ENCODE peak calls at places on chromosomes 7 and 10, in nine cellular contexts. T is AG09309, Q is adrenal gland, P is foreskin fibroblast, R is epithelial cell of esophagus, E is brain microvascular endothelial cell, S is fibroblast of pulmonary artery, U is stomach, L is cardiac fibroblast. X is an unnamed sample.

GRCh38 chr10:34795334-34795733 is 19.8 kb downstream of the PARD3 start:
- DNase-seq in T (no peak), P (no peak), R (no peak), L (no peak), S (no peak), U (no peak), Q (no peak), E (no peak), X (no peak)

GRCh38 chr7:73533742-73534141 is 11.6 kb upstream of the BAZ1B start:
- DNase-seq in L (no peak), E (no peak), Q (no peak), U (no peak), R (no peak), S (no peak), T (no peak), P (peak), X (no peak)

GRCh38 chr10:26211781-26212444 is 4.7 kb upstream of the GAD2 start:
- DNase-seq in L (no peak), R (no peak), S (no peak), E (no peak), U (no peak), P (no peak), Q (no peak), T (no peak), X (no peak)

GRCh38 chr10:75772153-75772887 is 340.9 kb downstream of the LRMDA start:
- DNase-seq in R (no peak), S (no peak), L (peak), T (no peak), P (peak), U (no peak), Q (no peak), E (no peak), X (peak)

GRCh38 chr10:122301055-122301810 is 30.1 kb downstream of the BTBD16 start:
- DNase-seq in E (peak), L (peak), Q (no peak), U (no peak), T (peak), S (peak), R (peak), P (no peak), X (peak)

GRCh38 chr7:22093003-22093402 is 147.3 kb upstream of the CDCA7L start:
- DNase-seq in R (no peak), Q (no peak), E (peak), T (no peak), U (no peak), L (peak), P (peak), S (peak), X (peak)

GRCh38 chr7:376306-376969 is 86.5 kb downstream of the FOXL3 start:
- DNase-seq in S (no peak), R (peak), T (no peak), P (no peak), U (peak), Q (no peak), E (no peak), L (no peak), X (no peak)

GRCh38 chr10:124658591-124659240 is 85.5 kb downstream of the FAM53B start:
- DNase-seq in P (no peak), R (no peak), T (no peak), L (no peak), E (no peak), Q (no peak), S (no peak), U (no peak), X (no peak)

GRCh38 chr10:96863922-96864543 is 31.9 kb downstream of the LCOR start:
- DNase-seq in E (no peak), S (peak), R (peak), L (peak), P (peak), U (no peak), Q (no peak), T (no peak), X (peak)

GRCh38 chr7:17152698-17153097 is 145.8 kb upstream of the AHR start:
- DNase-seq in T (no peak), R (no peak), U (no peak), E (no peak), P (no peak), L (no peak), Q (no peak), S (no peak), X (no peak)

GRCh38 chr10:60735244-60735643 is 43.0 kb upstream of the CDK1 start:
- DNase-seq in P (no peak), U (no peak), E (no peak), L (no peak), Q (no peak), R (no peak), T (no peak), S (no peak), X (no peak)

GRCh38 chr7:99116151-99116550 is 27.8 kb downstream of the SMURF1 start:
- DNase-seq in E (no peak), U (no peak), L (no peak), R (no peak), T (no peak), Q (no peak), S (no peak), P (no peak), X (no peak)

GRCh38 chr7:18393465-18394118 is 102.0 kb upstream of the HDAC9 start:
- DNase-seq in T (peak), S (no peak), U (no peak), E (no peak), L (no peak), P (no peak), Q (no peak), R (no peak), X (peak)

GRCh38 chr7:135923700-135924261 is 53.4 kb downstream of the MTPN start:
- DNase-seq in Q (peak), R (peak), E (peak), U (no peak), P (peak), S (peak), T (peak), L (peak), X (peak)

GRCh38 chr10:71247306-71247705 is 34.9 kb downstream of the UNC5B start:
- DNase-seq in E (no peak), S (no peak), P (no peak), R (peak), T (no peak), L (no peak), U (no peak), Q (no peak), X (no peak)

GRCh38 chr7:98079891-98080653 is 26.6 kb upstream of the LMTK2 start:
- DNase-seq in Q (no peak), P (no peak), S (no peak), T (no peak), U (no peak), R (peak), E (no peak), L (no peak), X (no peak)

GRCh38 chr7:159012353-159013069 is 132.2 kb downstream of the VIPR2 start:
- DNase-seq in Q (no peak), U (peak), P (no peak), S (no peak), T (no peak), L (no peak), E (no peak), R (no peak), X (no peak)

GRCh38 chr7:32525839-32526238 is 30.6 kb downstream of the AVL9 start:
- DNase-seq in L (no peak), S (no peak), P (no peak), R (no peak), T (no peak), Q (no peak), E (no peak), U (no peak), X (no peak)

GRCh38 chr7:4809091-4809591 is 33.7 kb downstream of the AP5Z1 start:
- DNase-seq in P (no peak), U (no peak), E (no peak), L (peak), S (no peak), R (no peak), Q (no peak), T (no peak), X (no peak)

GRCh38 chr7:29319719-29320521 is 125.3 kb downstream of the CHN2 start:
- DNase-seq in U (no peak), P (peak), E (no peak), Q (no peak), T (no peak), L (no peak), R (no peak), S (no peak), X (peak)

GRCh38 chr7:105577251-105577650 is 4.0 kb downstream of the EFCAB10 start:
- DNase-seq in T (no peak), Q (no peak), S (no peak), E (no peak), L (no peak), P (peak), U (no peak), R (no peak), X (no peak)

GRCh38 chr10:86899670-86900276 is 57.6 kb downstream of the MMRN2 start:
- DNase-seq in U (peak), R (peak), P (peak), S (peak), Q (peak), L (peak), E (peak), T (no peak), X (peak)

GRCh38 chr10:29610876-29611647 is 23.7 kb downstream of the SVIL start:
- DNase-seq in T (no peak), R (no peak), E (no peak), L (no peak), U (no peak), P (no peak), Q (no peak), S (no peak), X (no peak)

GRCh38 chr7:85019176-85019575 is 167.7 kb downstream of the SEMA3D start:
- DNase-seq in S (no peak), P (no peak), R (no peak), Q (no peak), L (no peak), E (no peak), U (no peak), T (no peak), X (no peak)

GRCh38 chr7:18597759-18598158 is 102.2 kb downstream of the HDAC9 start:
- DNase-seq in S (no peak), U (no peak), P (no peak), Q (no peak), T (no peak), L (no peak), E (no peak), R (no peak), X (no peak)

GRCh38 chr10:79073784-79074432 is 5.1 kb downstream of the ZMIZ1 start:
- DNase-seq in L (no peak), R (no peak), S (no peak), U (peak), Q (peak), T (no peak), E (peak), P (peak), X (peak)

GRCh38 chr10:85537561-85537960 is 829.0 kb downstream of the GRID1 start:
- DNase-seq in S (no peak), E (no peak), T (no peak), U (no peak), Q (no peak), L (no peak), R (no peak), P (no peak), X (no peak)

GRCh38 chr7:28389504-28390385 is 22.6 kb upstream of the CREB5 start:
- DNase-seq in Q (no peak), R (peak), T (peak), U (no peak), P (peak), S (peak), E (peak), L (peak), X (peak)

GRCh38 chr7:35869810-35870209 is 69.0 kb downstream of the SEPTIN7 start:
- DNase-seq in E (peak), P (peak), U (no peak), R (no peak), S (peak), Q (no peak), T (peak), L (peak), X (peak)

GRCh38 chr7:74575083-74575803 is 82.3 kb upstream of the GTF2I start:
- DNase-seq in R (peak), P (peak), S (peak), L (peak), Q (no peak), T (no peak), U (peak), E (peak), X (peak)

GRCh38 chr10:124568858-124569622 is 107.4 kb downstream of the LHPP start:
- DNase-seq in U (no peak), T (no peak), R (no peak), L (no peak), P (no peak), Q (no peak), E (no peak), S (no peak), X (no peak)

GRCh38 chr7:27689045-27689877 is 26.6 kb upstream of the HIBADH start:
- DNase-seq in U (no peak), S (peak), L (peak), Q (peak), E (peak), T (no peak), R (peak), P (peak), X (peak)

GRCh38 chr10:132104062-132104461 is 38.3 kb downstream of the JAKMIP3 start:
- DNase-seq in U (peak), Q (peak), P (no peak), E (no peak), L (no peak), T (no peak), S (no peak), R (no peak), X (no peak)

GRCh38 chr10:114489521-114490310 is 85.4 kb upstream of the AFAP1L2 start:
- DNase-seq in R (no peak), P (no peak), U (no peak), T (no peak), E (no peak), Q (no peak), S (no peak), L (no peak), X (no peak)

GRCh38 chr7:114630186-114630824 is 215.7 kb downstream of the FOXP2 start:
- DNase-seq in P (no peak), R (no peak), Q (no peak), S (no peak), T (no peak), U (no peak), E (no peak), L (no peak), X (no peak)

GRCh38 chr7:4006687-4007086 is 675.4 kb upstream of the FOXK1 start:
- DNase-seq in L (no peak), R (peak), P (no peak), Q (peak), U (no peak), S (no peak), E (no peak), T (no peak), X (no peak)

GRCh38 chr7:108973075-108973474 is 403.4 kb downstream of the DNAJB9 start:
- DNase-seq in E (no peak), P (no peak), S (peak), Q (no peak), T (no peak), L (peak), U (no peak), R (peak), X (no peak)

GRCh38 chr7:100137851-100138760 is 10.6 kb upstream of the LAMTOR4 start:
- DNase-seq in E (no peak), Q (no peak), L (no peak), P (no peak), U (peak), T (no peak), R (no peak), S (no peak), X (no peak)
- H3K4me3 ChIP-seq in E (no peak), Q (no peak), L (no peak), P (no peak), U (no peak), T (no peak), R (no peak), S (no peak), X (no peak)

DNA sequence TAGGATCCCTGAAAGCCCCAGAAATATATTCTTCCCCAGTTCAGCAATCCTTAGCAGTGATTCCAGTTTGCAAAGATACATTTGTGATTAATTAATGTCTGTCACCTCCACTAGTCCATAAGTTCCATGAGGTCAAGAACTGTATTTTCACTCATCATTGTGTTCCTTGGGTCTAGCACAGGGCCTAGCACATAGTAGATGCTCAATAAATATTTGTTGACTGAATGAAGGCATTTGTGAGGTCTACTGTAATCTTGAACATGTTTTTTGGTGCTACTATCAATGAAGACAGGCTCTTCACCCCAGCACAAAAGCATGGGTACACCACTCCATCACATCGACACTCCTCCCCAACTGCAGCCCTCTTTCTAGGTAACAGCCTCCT is 30.8 kb upstream of the PAX2 start:
- DNase-seq in R (no peak), P (no peak), T (no peak), S (no peak), U (no peak), Q (no peak), E (no peak), L (no peak), X (no peak)
- TF ChIP-seq CTCF in R (no peak), P (no peak), T (no peak), S (no peak), U (no peak), Q (no peak), E (no peak), L (no peak), X (no peak)

GRCh38 chr7:154843670-154844237 is 159.2 kb downstream of the PAXIP1 start:
- DNase-seq in L (no peak), R (no peak), Q (no peak), P (no peak), U (no peak), E (no peak), S (no peak), T (no peak), X (no peak)
- H3K4me3 ChIP-seq in L (no peak), R (no peak), Q (no peak), P (no peak), U (no peak), E (no peak), S (no peak), T (no peak), X (no peak)

GRCh38 chr7:134254311-134254710 is 62.4 kb downstream of the SLC35B4 start:
- DNase-seq in L (peak), P (peak), S (peak), E (no peak), U (no peak), T (no peak), R (peak), Q (no peak), X (peak)
- TF ChIP-seq CTCF in L (peak), P (no peak), S (no peak), E (peak), U (no peak), T (no peak), R (peak), Q (no peak), X (peak)

X was measured in AG10803.